ENCODE peak calls at places on chromosomes 11 and 22, in five cellular contexts. E, M, W, Y and R are unnamed samples.

GRCh38 chr11:20125927-20126326 is 34.3 kb downstream of the DBX1 start:
- DNase-seq in W (peak), Y (peak), M (no peak), E (peak), R (peak)

GRCh38 chr11:104573431-104573830 is 324.8 kb downstream of the CASP12 start:
- DNase-seq in M (no peak), W (peak), Y (no peak), E (no peak), R (no peak)

GRCh38 chr11:27460158-27460565 is 12.4 kb downstream of the LGR4 start:
- DNase-seq in M (no peak), W (no peak), Y (no peak), E (peak), R (no peak)

GRCh38 chr22:45531944-45532631 is 29.4 kb downstream of the FBLN1 start:
- DNase-seq in E (no peak), Y (no peak), W (no peak), M (no peak), R (no peak)

GRCh38 chr11:46012185-46012584 is 89.7 kb downstream of the LARGE2 start:
- DNase-seq in E (no peak), M (peak), Y (no peak), W (no peak), R (no peak)

GRCh38 chr11:7492253-7492652 is 6.9 kb downstream of the OLFML1 start:
- DNase-seq in E (no peak), M (no peak), W (no peak), Y (no peak), R (no peak)

GRCh38 chr11:66956689-66957290 is 1.4 kb downstream of the PC start:
- DNase-seq in W (peak), E (peak), M (no peak), Y (peak), R (peak)

GRCh38 chr11:4680341-4680740 is 17.3 kb downstream of the OR51E2 start:
- DNase-seq in M (no peak), Y (no peak), E (no peak), W (no peak), R (no peak)

GRCh38 chr22:44586337-44586990 is 88.4 kb upstream of the RTL6 start:
- DNase-seq in E (no peak), W (no peak), M (no peak), Y (peak), R (no peak)

DNA sequence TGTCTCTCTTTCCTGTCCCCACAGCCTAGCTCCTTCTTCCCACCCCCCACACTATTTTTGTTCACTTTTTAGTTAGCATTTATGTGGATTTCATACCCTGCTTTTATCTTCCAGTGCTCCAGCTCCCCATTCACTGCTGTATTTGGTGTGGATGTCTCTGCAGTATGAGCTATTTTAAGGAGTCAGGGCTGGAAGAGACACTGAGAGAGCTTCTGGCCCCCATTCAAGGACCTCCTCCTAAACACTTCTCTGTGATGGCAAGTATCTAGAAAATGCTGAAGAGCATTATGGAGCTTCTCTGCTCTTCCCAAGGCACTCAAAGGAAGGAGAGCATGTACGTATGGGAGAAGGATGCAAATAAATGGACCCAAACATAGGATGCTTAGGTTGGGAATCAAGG is 79.5 kb downstream of the RAB30 start:
- DNase-seq in Y (no peak), W (no peak), M (no peak), E (no peak), R (no peak)
- H3K4me3 ChIP-seq in Y (no peak), W (no peak), M (no peak), E (no peak), R (no peak)

GRCh38 chr22:30969532-30970355 is 679 bp downstream of the TUG1 start:
- DNase-seq in Y (peak), W (peak), E (peak), M (no peak), R (peak)
- H3K23ac ChIP-seq in Y (no peak), W (peak), E (no peak), M (peak), R (no peak)

GRCh38 chr11:17021550-17021949 is 7.3 kb upstream of the PLEKHA7 start:
- DNase-seq in E (peak), M (no peak), W (no peak), Y (peak), R (peak)

GRCh38 chr11:17024924-17025323 is 10.7 kb upstream of the PLEKHA7 start:
- DNase-seq in M (no peak), W (no peak), Y (no peak), E (no peak), R (no peak)

GRCh38 chr11:17019231-17019630 is 5.0 kb upstream of the PLEKHA7 start:
- DNase-seq in Y (no peak), M (no peak), E (no peak), W (no peak), R (peak)

GRCh38 chr11:17015639-17016125 is 1.5 kb upstream of the PLEKHA7 start:
- DNase-seq in W (peak), Y (no peak), E (peak), M (no peak), R (no peak)

DNA sequence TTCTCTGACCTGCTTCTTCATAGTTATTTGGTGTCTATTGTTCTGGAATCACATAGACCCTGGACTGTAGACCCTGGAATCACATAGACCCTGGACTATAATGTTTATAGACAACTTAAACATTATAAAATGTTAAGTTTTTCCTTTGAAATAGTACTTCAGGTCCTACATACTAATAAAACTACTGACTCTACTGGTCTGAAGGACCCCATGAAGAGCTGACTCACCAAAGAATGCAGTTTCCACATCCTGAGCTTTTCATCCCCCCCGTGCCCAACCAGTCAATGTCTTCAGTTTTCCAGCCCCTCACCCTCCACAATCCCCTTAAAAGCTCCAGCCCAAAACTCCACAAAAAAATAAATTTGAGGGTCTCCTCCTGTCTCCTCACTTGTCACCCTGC is 6.6 kb upstream of the PLEKHA7 start:
- DNase-seq in Y (peak), W (no peak), E (peak), M (no peak), R (no peak)
- H3K4me3 ChIP-seq in Y (no peak), W (no peak), E (no peak), M (no peak), R (no peak)

GRCh38 chr22:20424553-20424936 is 13.1 kb downstream of the SCARF2 start:
- DNase-seq in W (no peak), Y (no peak), E (no peak), M (no peak), R (no peak)
- H3K23ac ChIP-seq in W (no peak), Y (no peak), E (no peak), M (peak), R (no peak)

DNA sequence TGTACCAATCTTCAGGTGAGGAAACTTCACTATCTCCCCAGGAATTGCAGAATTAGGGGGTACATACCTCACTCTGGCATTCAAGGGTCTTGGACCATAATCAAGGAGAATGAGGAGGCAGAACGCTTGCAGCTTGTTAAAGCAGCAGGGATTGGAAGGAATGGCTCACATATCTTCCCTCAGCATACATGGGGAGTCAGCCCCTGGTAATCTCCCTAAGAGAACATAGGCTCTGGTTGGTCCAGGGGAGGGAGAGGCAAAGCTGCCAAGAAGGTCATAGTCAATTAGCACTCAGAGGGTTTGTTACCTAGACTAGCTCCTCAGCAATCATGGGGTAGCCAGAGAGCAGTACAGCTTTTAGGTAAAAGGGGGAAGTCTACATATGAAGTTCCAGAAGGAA is 256.8 kb downstream of the INSC start:
- DNase-seq in Y (peak), M (no peak), E (no peak), W (no peak), R (no peak)
- H3K4me3 ChIP-seq in Y (no peak), M (no peak), E (no peak), W (no peak), R (no peak)

DNA sequence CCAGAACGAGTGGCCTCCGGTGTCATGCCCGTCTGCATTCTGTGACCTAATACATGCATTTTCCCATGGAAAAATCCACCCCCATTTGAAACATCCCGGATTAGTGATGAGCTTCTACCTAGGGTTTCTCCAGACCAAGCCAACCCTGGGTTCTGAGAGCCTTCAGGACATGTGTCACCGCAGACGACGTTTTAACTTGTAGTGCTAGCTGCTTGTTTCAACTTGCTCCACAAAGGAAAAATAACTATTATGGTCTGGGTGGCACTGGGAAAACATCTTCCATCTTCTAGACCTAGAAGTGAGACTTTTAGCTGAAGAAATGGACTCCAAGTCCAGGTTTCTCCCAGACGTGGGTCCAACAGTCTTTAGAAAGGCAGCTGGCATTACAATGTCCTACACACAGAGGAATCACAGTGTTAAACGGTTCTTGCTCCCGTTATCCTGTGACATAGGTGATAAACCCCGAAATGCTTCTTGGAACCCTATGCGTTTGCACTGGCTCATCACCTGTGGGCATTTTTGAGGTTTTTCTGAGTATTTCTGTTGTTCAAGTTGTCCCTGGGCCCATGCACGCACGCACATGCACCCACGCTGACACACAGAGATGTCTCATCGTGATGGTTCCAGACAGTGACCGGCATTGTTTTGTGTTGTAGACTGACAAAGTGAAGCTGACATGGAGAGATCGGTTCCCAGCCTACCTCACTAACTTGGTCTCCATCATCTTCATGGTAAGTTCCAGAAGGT is 46.6 kb upstream of the FADD start:
- DNase-seq in E (no peak), M (no peak), W (no peak), Y (no peak), R (no peak)
- H3K23ac ChIP-seq in E (no peak), M (no peak), W (no peak), Y (no peak), R (no peak)

DNA sequence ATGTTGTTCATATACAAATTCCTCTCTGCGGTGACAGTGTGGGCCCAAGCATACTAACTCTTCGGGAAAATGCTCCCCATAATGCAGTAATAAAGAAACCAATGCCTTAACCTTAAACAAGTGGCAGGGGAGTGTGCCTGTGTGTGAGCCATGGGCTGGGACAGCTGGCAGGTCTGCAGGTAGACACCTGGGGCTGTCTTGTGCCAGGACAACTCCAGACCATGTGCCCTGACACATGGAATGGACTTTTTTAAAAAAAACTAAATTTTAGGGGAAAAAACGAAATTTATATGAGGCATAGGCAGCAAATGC is 70.9 kb downstream of the ETS1 start:
- DNase-seq in W (no peak), M (no peak), Y (no peak), E (no peak), R (no peak)
- H3K4me3 ChIP-seq in W (no peak), M (no peak), Y (no peak), E (no peak), R (no peak)

DNA sequence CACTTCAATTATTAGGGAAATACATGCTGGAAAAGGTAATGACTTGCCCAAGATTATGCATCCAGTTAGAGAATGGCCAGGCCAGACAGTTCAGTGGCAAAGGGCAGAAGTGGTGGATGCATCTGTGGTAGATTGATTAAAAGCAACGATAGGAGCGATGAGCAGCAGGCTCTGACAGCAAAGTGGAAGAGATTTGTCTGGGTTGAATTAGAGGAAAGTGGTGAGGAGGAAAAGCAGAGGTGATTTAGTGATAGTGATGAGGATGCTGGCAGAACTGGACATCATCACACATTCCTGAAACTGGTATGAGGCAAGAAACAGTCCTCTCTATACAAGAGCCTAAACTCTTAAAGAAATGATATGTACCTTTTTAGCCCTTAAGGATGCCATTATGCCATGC is 12.5 kb downstream of the HSD17B12 start:
- DNase-seq in Y (no peak), E (no peak), W (no peak), M (no peak), R (no peak)
- H3K23ac ChIP-seq in Y (no peak), E (peak), W (no peak), M (no peak), R (no peak)